ENCODE peak calls at places on chromosomes 16 and 17, in ten cellular contexts. B, Z, I, Y, T, A, U, C, D and O are unnamed samples.

GRCh38 chr17:27157297-27157696 is 136.6 kb upstream of the WSB1 start:
- DNase-seq in B (no peak), Z (no peak), I (no peak), Y (no peak), T (no peak), A (no peak), U (no peak), C (no peak), D (no peak), O (no peak)

GRCh38 chr16:86213427-86214205 is 296.7 kb upstream of the FOXF1 start:
- DNase-seq in B (no peak), Z (no peak), I (no peak), Y (no peak), T (no peak), A (no peak), U (peak; percentile 22), C (no peak), D (no peak), O (no peak)

GRCh38 chr17:67386965-67387551 is 10.0 kb downstream of the PITPNC1 start:
- DNase-seq in B (peak; percentile 58), Z (peak; percentile 70), I (peak; percentile 59), Y (peak; percentile 61), T (no peak), A (peak; percentile 57), U (peak; percentile 36), C (no peak), D (peak; percentile 56), O (peak; percentile 52)

GRCh38 chr16:81198635-81199034 is 39.9 kb upstream of the BCO1 start:
- DNase-seq in B (no peak), Z (peak; percentile 10), I (no peak), Y (no peak), T (no peak), A (no peak), U (no peak), C (no peak), D (no peak), O (no peak)

GRCh38 chr16:89536886-89537548 is 23.5 kb upstream of the RPL13 start:
- DNase-seq in B (no peak), Z (peak; percentile 13), I (no peak), Y (no peak), T (no peak), A (no peak), U (no peak), C (no peak), D (no peak), O (no peak)

GRCh38 chr16:51949260-51949659 is 597.7 kb downstream of the TOX3 start:
- DNase-seq in B (no peak), Z (no peak), I (no peak), Y (no peak), T (no peak), A (no peak), U (no peak), C (no peak), D (no peak), O (no peak)

GRCh38 chr17:14337596-14338079 is 36.8 kb downstream of the HS3ST3B1 start:
- DNase-seq in B (no peak), Z (no peak), I (no peak), Y (no peak), T (peak; percentile 65), A (no peak), U (no peak), C (no peak), D (no peak), O (no peak)

GRCh38 chr17:81870155-81870977 is 771 bp downstream of the ARHGDIA start:
- DNase-seq in B (no peak), Z (peak; percentile 51), I (no peak), Y (peak; percentile 28), T (no peak), A (peak; percentile 35), U (peak; percentile 49), C (no peak), D (peak; percentile 63), O (peak; percentile 48)

GRCh38 chr17:83198366-83199341 is 119.2 kb downstream of the METRNL start:
- DNase-seq in B (no peak), Z (no peak), I (no peak), Y (no peak), T (no peak), A (no peak), U (peak; percentile 20), C (no peak), D (no peak), O (no peak)

GRCh38 chr16:10009691-10010090 is 172.5 kb downstream of the GRIN2A start:
- DNase-seq in B (no peak), Z (no peak), I (no peak), Y (no peak), T (no peak), A (no peak), U (no peak), C (no peak), D (peak; percentile 20), O (no peak)

GRCh38 chr16:87506423-87507350 is 13.9 kb upstream of the ZCCHC14 start:
- DNase-seq in B (no peak), Z (no peak), I (no peak), Y (no peak), T (no peak), A (no peak), U (no peak), C (no peak), D (no peak), O (no peak)

GRCh38 chr17:26792486-26792885 is 501.4 kb upstream of the WSB1 start:
- DNase-seq in B (no peak), Z (peak; percentile 26), I (no peak), Y (no peak), T (peak; percentile 2), A (no peak), U (no peak), C (no peak), D (no peak), O (peak; percentile 94)

GRCh38 chr16:89449726-89450335 is 40.5 kb downstream of the ANKRD11 start:
- DNase-seq in B (no peak), Z (peak; percentile 47), I (no peak), Y (no peak), T (no peak), A (no peak), U (no peak), C (no peak), D (no peak), O (peak; percentile 61)

GRCh38 chr17:1056761-1057160 is 59.8 kb downstream of the TIMM22 start:
- DNase-seq in B (no peak), Z (no peak), I (no peak), Y (no peak), T (no peak), A (no peak), U (no peak), C (no peak), D (no peak), O (no peak)

GRCh38 chr17:7019406-7019805 is 3.4 kb upstream of the BCL6B start:
- DNase-seq in B (no peak), Z (no peak), I (no peak), Y (no peak), T (no peak), A (no peak), U (no peak), C (no peak), D (no peak), O (no peak)

GRCh38 chr16:24045641-24046040 is 209.9 kb downstream of the PRKCB start:
- DNase-seq in B (no peak), Z (no peak), I (no peak), Y (peak; percentile 7), T (no peak), A (no peak), U (no peak), C (no peak), D (peak; percentile 25), O (no peak)

GRCh38 chr16:7513429-7513828 is 180.8 kb downstream of the RBFOX1 start:
- DNase-seq in B (no peak), Z (no peak), I (no peak), Y (no peak), T (no peak), A (no peak), U (no peak), C (no peak), D (peak; percentile 13), O (no peak)

GRCh38 chr17:30519707-30520106 is 42.5 kb downstream of the GOSR1 start:
- DNase-seq in B (no peak), Z (peak; percentile 94), I (no peak), Y (no peak), T (no peak), A (no peak), U (no peak), C (peak; percentile 46), D (peak; percentile 39), O (peak; percentile 90)

GRCh38 chr17:30929081-30929633 is 7.4 kb downstream of the ADAP2 start:
- DNase-seq in B (no peak), Z (no peak), I (no peak), Y (no peak), T (no peak), A (no peak), U (no peak), C (no peak), D (no peak), O (no peak)

GRCh38 chr17:67558740-67559380 is 158.9 kb upstream of the NOL11 start:
- DNase-seq in B (no peak), Z (peak; percentile 42), I (no peak), Y (no peak), T (no peak), A (no peak), U (no peak), C (no peak), D (peak; percentile 23), O (no peak)

GRCh38 chr17:34275881-34276280 is 5.9 kb downstream of the CCL7 start:
- DNase-seq in B (no peak), Z (peak; percentile 97), I (no peak), Y (no peak), T (no peak), A (no peak), U (no peak), C (peak; percentile 95), D (peak; percentile 36), O (peak; percentile 90)

GRCh38 chr16:69513180-69513966 is 52.4 kb upstream of the NFAT5 start:
- DNase-seq in B (no peak), Z (no peak), I (no peak), Y (no peak), T (no peak), A (no peak), U (no peak), C (peak; percentile 10), D (no peak), O (no peak)

GRCh38 chr17:44935116-44935515 is 12.5 kb downstream of the KIF18B start:
- DNase-seq in B (no peak), Z (no peak), I (no peak), Y (no peak), T (no peak), A (no peak), U (peak; percentile 18), C (no peak), D (no peak), O (no peak)

GRCh38 chr17:10151667-10152496 is 46.5 kb downstream of the GAS7 start:
- DNase-seq in B (no peak), Z (no peak), I (no peak), Y (no peak), T (no peak), A (no peak), U (peak; percentile 49), C (no peak), D (no peak), O (no peak)

GRCh38 chr17:82043507-82043906 is 6.0 kb upstream of the DCXR start:
- DNase-seq in B (no peak), Z (no peak), I (no peak), Y (no peak), T (no peak), A (no peak), U (no peak), C (no peak), D (no peak), O (no peak)

GRCh38 chr17:19645608-19646250 is 2.8 kb upstream of the ALDH3A2 start:
- DNase-seq in B (peak; percentile 36), Z (peak; percentile 16), I (peak; percentile 25), Y (no peak), T (no peak), A (peak; percentile 39), U (no peak), C (no peak), D (peak; percentile 37), O (peak; percentile 7)

GRCh38 chr16:12675852-12676251 is 127.8 kb downstream of the CPPED1 start:
- DNase-seq in B (no peak), Z (peak; percentile 63), I (no peak), Y (no peak), T (no peak), A (no peak), U (no peak), C (no peak), D (no peak), O (peak; percentile 91)

GRCh38 chr17:13581925-13582324 is 19.8 kb downstream of the HS3ST3A1 start:
- DNase-seq in B (no peak), Z (peak; percentile 57), I (no peak), Y (no peak), T (no peak), A (no peak), U (no peak), C (no peak), D (no peak), O (no peak)